ENCODE peak calls at places on chromosomes 4 and X, in seven cellular contexts. O, I, Q, C, P, F and Z are unnamed samples.

GRCh38 chr4:173761236-173761635 is 231.2 kb upstream of the HAND2 start:
- DNase-seq in O (no peak), I (no peak), Q (no peak), C (no peak), P (no peak), F (no peak), Z (no peak)

GRCh38 chrX:133640161-133641015 is 225.1 kb upstream of the GPC4 start:
- DNase-seq in O (no peak), I (no peak), Q (no peak), C (no peak), P (no peak), F (no peak), Z (no peak)

GRCh38 chrX:70444326-70445196 is at the start of gene DLG3:
- DNase-seq in O (no peak), I (no peak), Q (no peak), C (no peak), P (no peak), F (no peak), Z (no peak)

GRCh38 chr4:6392407-6392806 is 80.0 kb downstream of the PPP2R2C start:
- DNase-seq in O (no peak), I (no peak), Q (no peak), C (no peak), P (no peak), F (no peak), Z (no peak)

GRCh38 chrX:134373736-134374135 is 86.2 kb upstream of the HPRT1 start:
- DNase-seq in O (no peak), I (no peak), Q (no peak), C (peak), P (no peak), F (no peak), Z (no peak)

GRCh38 chr4:20017035-20017434 is 234.7 kb upstream of the SLIT2 start:
- DNase-seq in O (no peak), I (no peak), Q (no peak), C (no peak), P (no peak), F (no peak), Z (no peak)

GRCh38 chr4:36317731-36318130 is 36.3 kb downstream of the DTHD1 start:
- DNase-seq in O (no peak), I (no peak), Q (no peak), C (no peak), P (no peak), F (no peak), Z (no peak)

GRCh38 chr4:186820371-186820990 is 96.8 kb upstream of the FAT1 start:
- DNase-seq in O (peak), I (no peak), Q (no peak), C (peak), P (peak), F (no peak), Z (no peak)

GRCh38 chr4:100746141-100746540 is 228.3 kb upstream of the EMCN start:
- DNase-seq in O (no peak), I (no peak), Q (no peak), C (no peak), P (no peak), F (no peak), Z (no peak)

GRCh38 chr4:125316781-125317525 is 2.2 kb downstream of the FAT4 start:
- DNase-seq in O (peak), I (peak), Q (peak), C (peak), P (no peak), F (no peak), Z (no peak)

GRCh38 chrX:78527263-78527662 is 131.9 kb downstream of the RTL3 start:
- DNase-seq in O (no peak), I (no peak), Q (no peak), C (no peak), P (no peak), F (no peak), Z (no peak)

GRCh38 chr4:102503301-102503746 is 2.2 kb downstream of the NFKB1 start:
- DNase-seq in O (no peak), I (no peak), Q (no peak), C (peak), P (no peak), F (no peak), Z (no peak)

GRCh38 chr4:154960476-154960875 is 179.4 kb downstream of the RBM46 start:
- DNase-seq in O (no peak), I (no peak), Q (no peak), C (no peak), P (no peak), F (no peak), Z (no peak)

GRCh38 chr4:70704333-70705145 is 16.2 kb downstream of the UTP3 start:
- DNase-seq in O (peak), I (peak), Q (peak), C (peak), P (peak), F (no peak), Z (peak)

GRCh38 chr4:42150653-42151567 is 1.5 kb downstream of the BEND4 start:
- DNase-seq in O (no peak), I (no peak), Q (no peak), C (no peak), P (no peak), F (no peak), Z (no peak)

GRCh38 chr4:13530823-13531608 is 13.3 kb downstream of the NKX3-2 start:
- DNase-seq in O (no peak), I (no peak), Q (no peak), C (no peak), P (no peak), F (no peak), Z (peak)

GRCh38 chrX:71640002-71640401 is 21.7 kb upstream of the CXCR3 start:
- DNase-seq in O (no peak), I (no peak), Q (no peak), C (no peak), P (no peak), F (no peak), Z (no peak)

GRCh38 chr4:59307609-59308008 is 1892.5 kb upstream of the ADGRL3 start:
- DNase-seq in O (no peak), I (no peak), Q (no peak), C (no peak), P (no peak), F (no peak), Z (no peak)

GRCh38 chr4:38867478-38868054 is at the start of gene FAM114A1:
- DNase-seq in O (peak), I (peak), Q (peak), C (peak), P (no peak), F (no peak), Z (peak)

GRCh38 chr4:150098214-150098613 is 20.0 kb downstream of the DCLK2 start:
- DNase-seq in O (no peak), I (no peak), Q (no peak), C (peak), P (no peak), F (no peak), Z (no peak)

GRCh38 chr4:76990288-76991080 is 40.9 kb downstream of the SEPTIN11 start:
- DNase-seq in O (no peak), I (no peak), Q (no peak), C (no peak), P (no peak), F (no peak), Z (no peak)

GRCh38 chr4:76306882-76307669 is 543 bp downstream of the STBD1 start:
- DNase-seq in O (peak), I (peak), Q (peak), C (peak), P (no peak), F (no peak), Z (peak)

GRCh38 chrX:3384330-3384729 is 37.9 kb upstream of the MXRA5 start:
- DNase-seq in O (no peak), I (no peak), Q (no peak), C (no peak), P (no peak), F (no peak), Z (no peak)

GRCh38 chr4:153934689-153935017 is 145.8 kb upstream of the SFRP2 start:
- DNase-seq in O (no peak), I (no peak), Q (no peak), C (no peak), P (no peak), F (no peak), Z (no peak)

GRCh38 chr4:154024097-154024496 is 235.2 kb upstream of the SFRP2 start:
- DNase-seq in O (no peak), I (no peak), Q (no peak), C (no peak), P (no peak), F (no peak), Z (no peak)

GRCh38 chrX:10722804-10723364 is 102.5 kb upstream of the MID1 start:
- DNase-seq in O (peak), I (peak), Q (peak), C (peak), P (peak), F (no peak), Z (no peak)

GRCh38 chr4:74793757-74794340 is 474 bp downstream of the BTC start:
- DNase-seq in O (peak), I (peak), Q (peak), C (peak), P (no peak), F (no peak), Z (peak)
- H3K4me3 ChIP-seq in O (peak), I (peak), Q (peak), C (peak), P (peak), F (peak), Z (peak)

GRCh38 chrX:136866337-136867095 is 14.0 kb downstream of the RBMX start:
- DNase-seq in O (no peak), I (no peak), Q (peak), C (no peak), P (no peak), F (no peak), Z (no peak)
- TF ChIP-seq POLR2A in O (no peak), I (no peak), Q (no peak), C (no peak), P (no peak), F (no peak), Z (no peak)

GRCh38 chr4:184166736-184167135 is 50.9 kb downstream of the ENPP6 start:
- DNase-seq in O (no peak), I (no peak), Q (no peak), C (no peak), P (no peak), F (no peak), Z (peak)

GRCh38 chr4:184169225-184169867 is 48.3 kb downstream of the ENPP6 start:
- DNase-seq in O (no peak), I (no peak), Q (peak), C (no peak), P (no peak), F (no peak), Z (peak)

GRCh38 chr4:184165291-184165690 is 52.4 kb downstream of the ENPP6 start:
- DNase-seq in O (no peak), I (no peak), Q (no peak), C (no peak), P (no peak), F (no peak), Z (peak)

GRCh38 chr4:184168406-184169019 is 49.2 kb downstream of the ENPP6 start:
- DNase-seq in O (peak), I (peak), Q (peak), C (peak), P (peak), F (no peak), Z (peak)

GRCh38 chr4:184167576-184167975 is 50.1 kb downstream of the ENPP6 start:
- DNase-seq in O (no peak), I (no peak), Q (no peak), C (no peak), P (no peak), F (no peak), Z (peak)
- H3K4me3 ChIP-seq in O (no peak), I (no peak), Q (no peak), C (no peak), P (no peak), F (no peak), Z (no peak)

GRCh38 chr4:168318266-168318895 is at the start of gene DDX60:
- DNase-seq in O (peak), I (peak), Q (peak), C (peak), P (peak), F (no peak), Z (peak)
- TF ChIP-seq POLR2A in O (no peak), I (no peak), Q (peak), C (peak), P (peak), F (no peak), Z (no peak)

GRCh38 chr4:182449960-182450359 is 206.8 kb downstream of the TENM3 start:
- DNase-seq in O (no peak), I (no peak), Q (no peak), C (no peak), P (no peak), F (no peak), Z (no peak)

GRCh38 chr4:182447938-182448280 is 204.7 kb downstream of the TENM3 start:
- DNase-seq in O (no peak), I (no peak), Q (no peak), C (peak), P (no peak), F (no peak), Z (peak)

GRCh38 chr4:182453830-182454229 is 210.6 kb downstream of the TENM3 start:
- DNase-seq in O (no peak), I (no peak), Q (no peak), C (no peak), P (no peak), F (no peak), Z (no peak)

GRCh38 chr4:182448281-182449151 is 205.3 kb downstream of the TENM3 start:
- DNase-seq in O (peak), I (peak), Q (peak), C (peak), P (peak), F (no peak), Z (peak)

DNA sequence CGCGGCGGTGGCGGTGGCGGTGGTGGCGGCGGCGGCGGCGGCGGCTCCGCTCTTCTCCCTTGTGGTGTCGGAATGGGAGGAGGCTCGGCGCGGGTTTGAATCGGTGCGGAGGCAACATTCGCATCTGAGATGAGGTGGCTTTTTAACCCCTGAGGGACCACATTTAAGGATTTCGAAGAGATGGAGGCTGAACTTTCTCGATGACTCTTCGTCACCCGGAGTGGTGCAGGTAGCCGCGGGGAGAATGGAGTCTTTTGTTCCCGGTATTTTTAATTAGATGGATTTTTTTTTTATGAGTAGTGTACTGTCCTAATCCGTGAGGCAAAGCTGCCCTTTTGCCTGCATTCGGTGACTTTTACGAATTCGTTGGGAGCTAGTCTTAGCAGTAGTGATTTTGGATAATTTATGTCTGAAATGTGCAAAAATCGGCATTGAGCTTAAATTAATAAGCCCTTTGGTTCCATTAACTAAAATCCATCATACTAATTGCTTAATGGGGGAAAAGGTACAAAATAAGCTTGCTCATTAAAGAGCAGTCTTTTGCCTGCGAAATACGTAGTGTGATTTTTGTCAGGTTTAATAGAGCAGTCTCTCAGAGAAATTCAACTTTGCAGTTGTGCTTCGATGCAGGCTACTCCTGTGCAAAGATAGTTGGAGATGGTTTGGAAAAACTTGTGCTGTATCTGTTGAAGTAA is 206.1 kb downstream of the TENM3 start:
- DNase-seq in O (no peak), I (no peak), Q (no peak), C (peak), P (no peak), F (no peak), Z (no peak)
- H3K4me3 ChIP-seq in O (peak), I (peak), Q (peak), C (peak), P (peak), F (peak), Z (peak)

DNA sequence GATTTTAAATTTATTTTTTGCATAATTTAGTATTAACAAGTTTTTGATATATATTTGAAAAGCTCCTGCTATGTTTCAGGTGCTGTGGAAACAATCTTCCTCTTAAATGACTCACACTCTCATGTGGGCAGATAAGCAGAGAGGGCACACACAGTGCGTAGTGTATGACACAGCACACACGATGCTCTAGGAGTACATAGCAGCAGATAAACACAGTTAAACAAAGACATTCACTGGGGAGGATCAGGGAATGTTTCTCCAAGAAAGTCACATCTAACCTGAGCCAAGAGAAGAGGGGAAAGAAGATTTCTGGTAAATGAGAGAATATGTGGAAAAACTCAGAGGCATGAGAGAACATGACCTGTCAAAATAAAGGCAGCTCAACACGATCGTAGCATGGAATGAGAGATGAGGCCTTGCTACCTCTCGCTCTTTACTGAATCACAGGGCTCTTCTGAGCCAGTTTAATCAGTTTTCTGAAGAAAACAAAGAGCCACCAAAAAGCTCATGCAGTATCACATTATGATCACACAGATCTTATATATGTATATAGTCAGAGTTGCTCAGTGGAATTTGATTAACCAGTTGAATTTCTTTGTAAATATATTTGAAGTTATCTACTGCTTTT is 251.0 kb downstream of the ANK2 start:
- DNase-seq in O (peak), I (peak), Q (no peak), C (peak), P (peak), F (no peak), Z (no peak)
- TF ChIP-seq POLR2A in O (no peak), I (peak), Q (no peak), C (no peak), P (no peak), F (no peak), Z (no peak)

GRCh38 chr4:142408003-142408441 is 438.1 kb downstream of the INPP4B start:
- DNase-seq in O (no peak), I (no peak), Q (no peak), C (peak), P (no peak), F (no peak), Z (no peak)

GRCh38 chr4:142407569-142407968 is 438.5 kb downstream of the INPP4B start:
- DNase-seq in O (no peak), I (no peak), Q (no peak), C (no peak), P (no peak), F (no peak), Z (no peak)

GRCh38 chr4:142406051-142406549 is 440.0 kb downstream of the INPP4B start:
- DNase-seq in O (no peak), I (no peak), Q (no peak), C (no peak), P (no peak), F (no peak), Z (no peak)

GRCh38 chr4:142405021-142405991 is 440.8 kb downstream of the INPP4B start:
- DNase-seq in O (peak), I (peak), Q (peak), C (peak), P (no peak), F (no peak), Z (peak)

DNA sequence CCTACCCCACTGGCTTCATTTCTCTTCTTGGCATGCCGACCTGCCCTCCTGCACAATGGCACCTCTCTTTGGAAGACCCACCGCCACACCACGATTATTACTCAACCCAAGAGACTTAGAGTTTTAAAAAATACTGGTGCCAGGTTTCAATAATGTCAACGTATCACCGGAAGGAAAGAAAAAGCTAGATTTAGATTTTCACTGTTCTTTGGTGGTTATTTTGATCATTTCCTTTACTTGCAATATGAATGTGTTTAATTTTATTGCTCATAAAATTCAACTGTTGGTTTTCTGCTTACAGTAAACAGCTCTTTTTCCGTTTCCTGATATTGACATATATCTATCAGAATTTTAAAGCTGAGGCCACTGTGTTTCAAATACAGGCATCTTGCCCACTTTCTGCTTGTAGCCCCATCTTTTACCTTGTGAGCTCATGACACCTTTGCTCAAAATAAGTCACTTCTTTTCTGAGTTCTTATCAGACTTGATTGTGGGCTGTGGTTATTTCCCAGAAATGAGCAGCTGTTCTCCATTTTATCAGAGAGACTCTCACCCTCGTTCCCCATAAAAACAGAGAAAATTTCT is 439.1 kb downstream of the INPP4B start:
- DNase-seq in O (no peak), I (no peak), Q (no peak), C (no peak), P (no peak), F (no peak), Z (no peak)
- H3K4me3 ChIP-seq in O (no peak), I (no peak), Q (no peak), C (no peak), P (no peak), F (no peak), Z (no peak)

DNA sequence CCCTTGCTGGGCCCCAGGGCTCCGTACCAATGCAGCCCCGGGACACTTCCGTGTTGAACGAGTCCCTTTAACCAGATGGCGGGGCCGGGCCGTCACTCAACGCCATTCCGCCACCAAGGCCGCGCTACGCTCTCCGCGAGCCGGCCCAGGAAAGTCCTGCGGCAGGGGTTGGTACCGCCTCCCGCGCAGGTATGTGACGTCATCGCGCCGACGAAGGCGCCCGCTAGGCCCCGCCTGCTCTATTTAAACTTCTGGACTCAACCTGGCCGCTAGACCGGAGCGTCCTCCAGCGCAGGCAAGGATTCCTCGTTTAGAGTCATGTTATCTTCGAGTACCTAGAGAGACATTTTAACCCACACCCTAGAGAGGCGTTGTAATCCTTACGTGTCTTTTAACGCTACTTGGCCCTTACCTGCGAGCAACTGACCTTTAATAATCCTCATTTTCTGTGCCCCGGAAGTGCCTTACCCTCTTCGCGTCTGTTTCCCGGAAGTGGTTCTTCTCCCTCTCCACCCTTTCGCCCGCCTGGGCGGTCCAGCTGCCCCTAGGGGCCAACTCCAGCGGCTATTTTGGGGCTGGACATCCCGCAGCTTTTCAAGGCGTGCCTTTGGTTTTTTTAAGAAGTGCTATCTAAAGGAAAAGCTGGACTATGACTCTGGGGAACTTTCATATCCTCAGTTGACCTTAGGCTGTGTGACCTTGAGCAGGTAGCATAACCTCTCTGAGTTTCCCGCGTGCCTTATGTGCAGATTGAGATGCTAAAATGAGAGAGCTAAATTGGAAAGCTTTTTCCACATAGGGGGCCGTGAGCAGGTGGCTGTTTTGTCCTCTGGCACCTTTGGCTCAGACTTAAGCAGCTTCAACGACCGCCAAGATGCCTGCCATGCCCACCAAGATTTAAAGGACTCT is at the start of gene PNPLA4:
- DNase-seq in O (peak), I (peak), Q (peak), C (peak), P (peak), F (no peak), Z (peak)
- TF ChIP-seq POLR2A in O (no peak), I (no peak), Q (no peak), C (no peak), P (peak), F (no peak), Z (no peak)

GRCh38 chr4:48127882-48128394 is 6.1 kb downstream of the TXK start:
- DNase-seq in O (peak), I (peak), Q (no peak), C (peak), P (peak), F (no peak), Z (peak)
- H3K4me3 ChIP-seq in O (peak), I (no peak), Q (no peak), C (no peak), P (no peak), F (peak), Z (no peak)